ENCODE peak calls at places on chromosomes 16 and 17, in eight cellular contexts. One of them, this sample, is unnamed.

GRCh38 chr17:74810699-74811485 is 34.7 kb upstream of the NAT9 start:
- DNase-seq in K562: no peak
- DNase-seq in A549: no peak
- DNase-seq in H1: no peak
- DNase-seq in GM12878: no peak
- DNase-seq in HCT116: no peak
- DNase-seq in endothelial cell of umbilical vein: no peak
- DNase-seq in HepG2: no peak
- DNase-seq in this sample: no peak

GRCh38 chr17:44257815-44258750 is 9.9 kb downstream of the SLC4A1 start:
- DNase-seq in K562: no peak
- DNase-seq in A549: no peak
- DNase-seq in H1: no peak
- DNase-seq in GM12878: no peak
- DNase-seq in HCT116: no peak
- DNase-seq in endothelial cell of umbilical vein: no peak
- DNase-seq in HepG2: no peak
- DNase-seq in this sample: no peak

GRCh38 chr17:41632482-41633105 is 8.2 kb upstream of the KRT17 start:
- DNase-seq in K562: no peak
- DNase-seq in A549: no peak
- DNase-seq in H1: no peak
- DNase-seq in GM12878: no peak
- DNase-seq in HCT116: no peak
- DNase-seq in endothelial cell of umbilical vein: no peak
- DNase-seq in HepG2: no peak
- DNase-seq in this sample: no peak

GRCh38 chr16:67246081-67246944 is 968 bp downstream of the FHOD1 start:
- DNase-seq in K562: peak
- DNase-seq in A549: peak
- DNase-seq in H1: peak
- DNase-seq in GM12878: no peak
- DNase-seq in HCT116: peak
- DNase-seq in endothelial cell of umbilical vein: peak
- DNase-seq in HepG2: peak
- DNase-seq in this sample: peak

GRCh38 chr17:43827596-43827995 is 5.3 kb downstream of the MPP3 start:
- DNase-seq in K562: no peak
- DNase-seq in A549: no peak
- DNase-seq in H1: no peak
- DNase-seq in GM12878: no peak
- DNase-seq in HCT116: no peak
- DNase-seq in endothelial cell of umbilical vein: no peak
- DNase-seq in HepG2: no peak
- DNase-seq in this sample: no peak

GRCh38 chr17:82913304-82914043 is 73.7 kb upstream of the ZNF750 start:
- DNase-seq in K562: no peak
- DNase-seq in A549: peak
- DNase-seq in H1: no peak
- DNase-seq in GM12878: no peak
- DNase-seq in HCT116: no peak
- DNase-seq in endothelial cell of umbilical vein: peak
- DNase-seq in HepG2: peak
- DNase-seq in this sample: peak

GRCh38 chr17:65559802-65560627 is 1.4 kb downstream of the AXIN2 start:
- DNase-seq in K562: peak
- DNase-seq in A549: peak
- DNase-seq in H1: no peak
- DNase-seq in GM12878: no peak
- DNase-seq in HCT116: no peak
- DNase-seq in endothelial cell of umbilical vein: peak
- DNase-seq in HepG2: peak
- DNase-seq in this sample: no peak

GRCh38 chr16:85387171-85387507 is 226.0 kb upstream of the GSE1 start:
- DNase-seq in K562: no peak
- DNase-seq in A549: no peak
- DNase-seq in H1: no peak
- DNase-seq in GM12878: no peak
- DNase-seq in HCT116: no peak
- DNase-seq in endothelial cell of umbilical vein: no peak
- DNase-seq in HepG2: no peak
- DNase-seq in this sample: no peak

GRCh38 chr17:82696916-82697807 is 1.3 kb downstream of the RAB40B start:
- DNase-seq in K562: no peak
- DNase-seq in A549: no peak
- DNase-seq in H1: no peak
- DNase-seq in GM12878: no peak
- DNase-seq in HCT116: no peak
- DNase-seq in endothelial cell of umbilical vein: no peak
- DNase-seq in HepG2: no peak
- DNase-seq in this sample: no peak

GRCh38 chr16:85124636-85125346 is 12.5 kb upstream of the CIBAR2 start:
- DNase-seq in K562: no peak
- DNase-seq in A549: no peak
- DNase-seq in H1: no peak
- DNase-seq in GM12878: no peak
- DNase-seq in HCT116: no peak
- DNase-seq in endothelial cell of umbilical vein: no peak
- DNase-seq in HepG2: no peak
- DNase-seq in this sample: no peak

GRCh38 chr17:61403846-61404701 is 4.4 kb downstream of the TBX2 start:
- DNase-seq in K562: no peak
- DNase-seq in A549: no peak
- DNase-seq in H1: no peak
- DNase-seq in GM12878: no peak
- DNase-seq in HCT116: no peak
- DNase-seq in endothelial cell of umbilical vein: no peak
- DNase-seq in HepG2: no peak
- DNase-seq in this sample: no peak

GRCh38 chr16:30750876-30751465 is 2.7 kb downstream of the PHKG2 start:
- DNase-seq in K562: no peak
- DNase-seq in A549: no peak
- DNase-seq in H1: no peak
- DNase-seq in GM12878: no peak
- DNase-seq in HCT116: no peak
- DNase-seq in endothelial cell of umbilical vein: no peak
- DNase-seq in HepG2: no peak
- DNase-seq in this sample: no peak

GRCh38 chr16:66481943-66482390 is 54.9 kb downstream of the BEAN1 start:
- DNase-seq in K562: no peak
- DNase-seq in A549: no peak
- DNase-seq in H1: no peak
- DNase-seq in GM12878: no peak
- DNase-seq in HCT116: no peak
- DNase-seq in endothelial cell of umbilical vein: no peak
- DNase-seq in HepG2: no peak
- DNase-seq in this sample: no peak

GRCh38 chr16:69166946-69167930 is 19.7 kb upstream of the SNTB2 start:
- DNase-seq in K562: no peak
- DNase-seq in A549: no peak
- DNase-seq in H1: no peak
- DNase-seq in GM12878: no peak
- DNase-seq in HCT116: no peak
- DNase-seq in endothelial cell of umbilical vein: peak
- DNase-seq in HepG2: no peak
- DNase-seq in this sample: no peak

GRCh38 chr16:51527349-51527748 is 376.3 kb upstream of the SALL1 start:
- DNase-seq in K562: no peak
- DNase-seq in A549: no peak
- DNase-seq in H1: no peak
- DNase-seq in GM12878: no peak
- DNase-seq in HCT116: no peak
- DNase-seq in endothelial cell of umbilical vein: no peak
- DNase-seq in HepG2: no peak
- DNase-seq in this sample: no peak

GRCh38 chr16:51524070-51524469 is 373.0 kb upstream of the SALL1 start:
- DNase-seq in K562: no peak
- DNase-seq in A549: no peak
- DNase-seq in H1: no peak
- DNase-seq in GM12878: no peak
- DNase-seq in HCT116: no peak
- DNase-seq in endothelial cell of umbilical vein: no peak
- DNase-seq in HepG2: no peak
- DNase-seq in this sample: no peak

GRCh38 chr16:51524555-51525373 is 373.7 kb upstream of the SALL1 start:
- DNase-seq in K562: no peak
- DNase-seq in A549: peak
- DNase-seq in H1: no peak
- DNase-seq in GM12878: no peak
- DNase-seq in HCT116: no peak
- DNase-seq in endothelial cell of umbilical vein: no peak
- DNase-seq in HepG2: no peak
- DNase-seq in this sample: peak

GRCh38 chr16:51523400-51523799 is 372.3 kb upstream of the SALL1 start:
- DNase-seq in K562: no peak
- DNase-seq in A549: no peak
- DNase-seq in H1: no peak
- DNase-seq in GM12878: no peak
- DNase-seq in HCT116: no peak
- DNase-seq in endothelial cell of umbilical vein: no peak
- DNase-seq in HepG2: no peak
- DNase-seq in this sample: no peak

GRCh38 chr16:51526622-51527021 is 375.6 kb upstream of the SALL1 start:
- DNase-seq in K562: no peak
- DNase-seq in A549: no peak
- DNase-seq in H1: no peak
- DNase-seq in GM12878: no peak
- DNase-seq in HCT116: no peak
- DNase-seq in endothelial cell of umbilical vein: no peak
- DNase-seq in HepG2: no peak
- DNase-seq in this sample: no peak
- TF ChIP-seq POLR2A in K562: no peak
- TF ChIP-seq POLR2A in A549: no peak
- TF ChIP-seq POLR2A in H1: no peak
- TF ChIP-seq POLR2A in GM12878: no peak
- TF ChIP-seq POLR2A in HCT116: no peak
- TF ChIP-seq POLR2A in endothelial cell of umbilical vein: no peak
- TF ChIP-seq POLR2A in HepG2: no peak
- TF ChIP-seq POLR2A in this sample: no peak

GRCh38 chr17:77312786-77313599 is 172.2 kb downstream of the SEC14L1 start:
- DNase-seq in K562: no peak
- DNase-seq in A549: no peak
- DNase-seq in H1: no peak
- DNase-seq in GM12878: no peak
- DNase-seq in HCT116: no peak
- DNase-seq in endothelial cell of umbilical vein: no peak
- DNase-seq in HepG2: peak
- DNase-seq in this sample: no peak
- TF ChIP-seq MAX in K562: no peak
- TF ChIP-seq MAX in A549: no peak
- TF ChIP-seq MAX in H1: no peak
- TF ChIP-seq MAX in GM12878: no peak
- TF ChIP-seq MAX in HCT116: no peak
- TF ChIP-seq MAX in endothelial cell of umbilical vein: no peak
- TF ChIP-seq MAX in HepG2: no peak
- TF ChIP-seq MAX in this sample: no peak

GRCh38 chr17:76272541-76273434 is 7.6 kb downstream of the UBALD2 start:
- DNase-seq in K562: no peak
- DNase-seq in A549: no peak
- DNase-seq in H1: no peak
- DNase-seq in GM12878: no peak
- DNase-seq in HCT116: no peak
- DNase-seq in endothelial cell of umbilical vein: no peak
- DNase-seq in HepG2: no peak
- DNase-seq in this sample: no peak
- TF ChIP-seq POLR2A in K562: no peak
- TF ChIP-seq POLR2A in A549: no peak
- TF ChIP-seq POLR2A in H1: no peak
- TF ChIP-seq POLR2A in GM12878: peak
- TF ChIP-seq POLR2A in HCT116: no peak
- TF ChIP-seq POLR2A in endothelial cell of umbilical vein: no peak
- TF ChIP-seq POLR2A in HepG2: no peak
- TF ChIP-seq POLR2A in this sample: no peak

GRCh38 chr17:58289869-58290268 is 9.1 kb upstream of the MPO start:
- DNase-seq in K562: no peak
- DNase-seq in A549: no peak
- DNase-seq in H1: no peak
- DNase-seq in GM12878: no peak
- DNase-seq in HCT116: no peak
- DNase-seq in endothelial cell of umbilical vein: no peak
- DNase-seq in HepG2: peak
- DNase-seq in this sample: peak
- TF ChIP-seq MAX in K562: no peak
- TF ChIP-seq MAX in A549: no peak
- TF ChIP-seq MAX in H1: no peak
- TF ChIP-seq MAX in GM12878: no peak
- TF ChIP-seq MAX in HCT116: no peak
- TF ChIP-seq MAX in endothelial cell of umbilical vein: no peak
- TF ChIP-seq MAX in HepG2: no peak
- TF ChIP-seq MAX in this sample: no peak

DNA sequence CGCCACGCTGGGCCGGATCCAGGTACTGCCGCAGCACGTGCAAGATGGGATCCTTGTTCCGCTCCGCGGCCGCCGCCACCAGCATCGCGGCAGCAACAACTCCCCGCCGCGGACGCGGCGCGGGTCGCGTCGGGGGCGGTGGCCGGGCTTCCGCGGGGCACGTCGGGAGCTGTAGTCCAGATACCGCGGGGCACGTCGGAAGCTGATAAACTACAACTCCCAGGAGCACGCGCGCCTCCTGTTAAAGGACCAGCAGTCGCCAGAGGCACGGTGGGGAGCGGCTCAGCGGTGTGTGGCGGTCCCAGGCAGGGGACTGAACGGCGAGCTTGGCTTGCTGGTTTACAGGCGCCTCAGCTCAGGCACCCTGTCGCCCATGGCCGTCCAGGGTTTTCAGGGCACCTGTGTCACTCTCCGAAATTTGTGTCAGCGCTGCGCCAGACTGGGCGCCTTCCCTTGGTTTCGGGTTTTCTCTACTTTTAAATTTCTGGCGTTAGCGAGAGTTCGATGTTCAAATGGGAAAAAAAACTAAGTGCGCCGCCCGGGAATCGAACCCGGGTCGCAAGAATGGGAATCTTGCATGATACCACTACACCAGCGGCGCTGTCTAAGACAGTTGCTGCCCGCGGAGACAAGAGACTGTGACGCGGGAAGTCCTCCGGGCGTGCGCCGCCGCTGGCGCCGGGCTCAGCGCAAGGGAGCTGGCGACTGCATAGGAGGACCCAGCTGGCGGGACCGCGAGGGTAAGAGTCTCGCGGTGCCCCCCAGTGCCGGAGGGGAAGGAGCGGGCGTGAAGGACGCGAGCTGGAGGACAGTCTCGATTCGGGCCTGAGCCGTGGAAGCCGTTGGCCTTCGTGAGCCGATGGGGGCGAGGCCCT is at the start of gene METTL26:
- DNase-seq in K562: peak
- DNase-seq in A549: peak
- DNase-seq in H1: no peak
- DNase-seq in GM12878: peak
- DNase-seq in HCT116: peak
- DNase-seq in endothelial cell of umbilical vein: peak
- DNase-seq in HepG2: peak
- DNase-seq in this sample: peak
- TF ChIP-seq POLR2A in K562: peak
- TF ChIP-seq POLR2A in A549: peak
- TF ChIP-seq POLR2A in H1: no peak
- TF ChIP-seq POLR2A in GM12878: peak
- TF ChIP-seq POLR2A in HCT116: peak
- TF ChIP-seq POLR2A in endothelial cell of umbilical vein: peak
- TF ChIP-seq POLR2A in HepG2: peak
- TF ChIP-seq POLR2A in this sample: peak

This sample was measured in NB4.